ENCODE peak calls at places on chromosomes 16 and 17, in ten cellular contexts. C is naive thymus-derived CD8-positive, alpha-beta T cell; I is D341Med; B is pancreas; F is activated effector memory CD4-positive, alpha-beta T cell treated with Interleukin-2 at 50 U/mL for 16 hours; W is T-helper 1 cell; M is NCI-H1436; H is astrocyte of the hippocampus; G is H9; N is NAMALWA. J is an unnamed sample.

GRCh38 chr16:4945560-4946502 is 8.9 kb upstream of the PPL start:
- DNase-seq in C (no peak), I (no peak), B (no peak), F (no peak), W (no peak), M (no peak), H (no peak), G (no peak), N (no peak), J (no peak)

GRCh38 chr16:30069575-30070462 is 4.3 kb downstream of the ALDOA start:
- DNase-seq in C (no peak), I (no peak), B (peak), F (no peak), W (no peak), M (no peak), H (peak), G (no peak), N (no peak), J (no peak)

GRCh38 chr17:864315-864714 is 82.2 kb downstream of the MRM3 start:
- DNase-seq in C (no peak), I (no peak), B (no peak), F (no peak), W (no peak), M (no peak), H (no peak), G (no peak), N (no peak), J (no peak)

GRCh38 chr16:11233727-11234376 is 22.2 kb downstream of the SOCS1 start:
- DNase-seq in C (no peak), I (no peak), B (no peak), F (peak), W (no peak), M (no peak), H (no peak), G (peak), N (no peak), J (peak)

GRCh38 chr16:30692381-30693074 is 6.4 kb upstream of the SRCAP start:
- DNase-seq in C (no peak), I (no peak), B (no peak), F (no peak), W (no peak), M (no peak), H (no peak), G (peak), N (no peak), J (no peak)

GRCh38 chr16:79076039-79076767 is 524.3 kb downstream of the MAF start:
- DNase-seq in C (no peak), I (no peak), B (no peak), F (no peak), W (no peak), M (no peak), H (no peak), G (no peak), N (no peak), J (peak)

GRCh38 chr17:36861531-36861930 is 75.7 kb upstream of the LHX1 start:
- DNase-seq in C (no peak), I (no peak), B (no peak), F (no peak), W (no peak), M (no peak), H (no peak), G (no peak), N (no peak), J (no peak)

GRCh38 chr16:88118376-88118775 is 167.1 kb downstream of the BANP start:
- DNase-seq in C (no peak), I (no peak), B (peak), F (no peak), W (no peak), M (no peak), H (no peak), G (no peak), N (no peak), J (no peak)

GRCh38 chr16:80175011-80175410 is 365.8 kb upstream of the DYNLRB2 start:
- DNase-seq in C (no peak), I (no peak), B (no peak), F (no peak), W (no peak), M (no peak), H (no peak), G (no peak), N (no peak), J (no peak)

GRCh38 chr16:27972500-27972899 is 91.0 kb downstream of the GSG1L start:
- DNase-seq in C (peak), I (peak), B (no peak), F (peak), W (peak), M (peak), H (peak), G (peak), N (peak), J (peak)

GRCh38 chr17:58310511-58311428 is 17.8 kb downstream of the TSPOAP1 start:
- DNase-seq in C (no peak), I (peak), B (peak), F (no peak), W (no peak), M (no peak), H (no peak), G (no peak), N (no peak), J (no peak)

GRCh38 chr17:64145751-64146417 is 15.9 kb upstream of the ERN1 start:
- DNase-seq in C (peak), I (peak), B (peak), F (peak), W (peak), M (peak), H (peak), G (peak), N (peak), J (peak)

GRCh38 chr17:57286372-57287105 is 30.2 kb downstream of the MSI2 start:
- DNase-seq in C (no peak), I (no peak), B (no peak), F (no peak), W (no peak), M (peak), H (peak), G (no peak), N (no peak), J (no peak)

GRCh38 chr16:318628-319027 is 33.9 kb downstream of the AXIN1 start:
- DNase-seq in C (no peak), I (no peak), B (no peak), F (no peak), W (no peak), M (no peak), H (no peak), G (peak), N (peak), J (no peak)

GRCh38 chr17:28745052-28745776 is 1.4 kb downstream of the TRAF4 start:
- DNase-seq in C (no peak), I (peak), B (peak), F (no peak), W (no peak), M (peak), H (peak), G (peak), N (peak), J (peak)

GRCh38 chr16:25009822-25010221 is 5.3 kb downstream of the ARHGAP17 start:
- DNase-seq in C (no peak), I (no peak), B (no peak), F (no peak), W (no peak), M (no peak), H (peak), G (no peak), N (no peak), J (no peak)

GRCh38 chr17:33500141-33500540 is 207.0 kb upstream of the ASIC2 start:
- DNase-seq in C (no peak), I (no peak), B (no peak), F (no peak), W (no peak), M (no peak), H (no peak), G (no peak), N (no peak), J (no peak)

GRCh38 chr16:21626659-21627277 is 25.6 kb downstream of the IGSF6 start:
- DNase-seq in C (no peak), I (no peak), B (no peak), F (no peak), W (no peak), M (no peak), H (peak), G (no peak), N (no peak), J (no peak)

GRCh38 chr17:57284984-57285646 is 28.8 kb downstream of the MSI2 start:
- DNase-seq in C (peak), I (no peak), B (no peak), F (peak), W (no peak), M (no peak), H (peak), G (no peak), N (peak), J (peak)

GRCh38 chr16:66924527-66925321 is 611 bp downstream of the RRAD start:
- DNase-seq in C (peak), I (no peak), B (peak), F (peak), W (no peak), M (no peak), H (peak), G (peak), N (no peak), J (peak)

GRCh38 chr16:2785101-2785991 is 2.0 kb downstream of the PRSS33 start:
- DNase-seq in C (no peak), I (peak), B (peak), F (peak), W (no peak), M (no peak), H (peak), G (peak), N (no peak), J (peak)

GRCh38 chr16:49890876-49891275 is 35.0 kb upstream of the ZNF423 start:
- DNase-seq in C (no peak), I (no peak), B (peak), F (no peak), W (no peak), M (no peak), H (no peak), G (peak), N (peak), J (peak)

GRCh38 chr17:47654991-47655390 is 5.3 kb downstream of the KPNB1 start:
- DNase-seq in C (no peak), I (no peak), B (no peak), F (no peak), W (no peak), M (no peak), H (peak), G (no peak), N (no peak), J (no peak)

GRCh38 chr16:15682105-15682570 is 32.1 kb downstream of the NDE1 start:
- DNase-seq in C (peak), I (no peak), B (no peak), F (peak), W (no peak), M (no peak), H (peak), G (peak), N (peak), J (peak)

GRCh38 chr17:72142614-72143013 is 21.8 kb downstream of the SOX9 start:
- DNase-seq in C (no peak), I (no peak), B (no peak), F (no peak), W (no peak), M (no peak), H (no peak), G (peak), N (no peak), J (no peak)

GRCh38 chr17:82314721-82315605 is 2.4 kb downstream of the CD7 start:
- DNase-seq in C (no peak), I (no peak), B (no peak), F (no peak), W (no peak), M (no peak), H (no peak), G (no peak), N (no peak), J (no peak)

GRCh38 chr17:74356640-74357465 is 4.8 kb downstream of the BTBD17 start:
- DNase-seq in C (no peak), I (no peak), B (peak), F (peak), W (no peak), M (no peak), H (no peak), G (peak), N (no peak), J (peak)

GRCh38 chr17:50613596-50613995 is 21.1 kb upstream of the ABCC3 start:
- DNase-seq in C (no peak), I (peak), B (no peak), F (no peak), W (no peak), M (no peak), H (no peak), G (no peak), N (no peak), J (no peak)

GRCh38 chr16:53689636-53690035 is 14.0 kb downstream of the RPGRIP1L start:
- DNase-seq in C (no peak), I (no peak), B (no peak), F (no peak), W (no peak), M (no peak), H (no peak), G (no peak), N (no peak), J (no peak)

GRCh38 chr16:17194190-17194780 is 276.5 kb downstream of the XYLT1 start:
- DNase-seq in C (peak), I (peak), B (peak), F (peak), W (peak), M (no peak), H (peak), G (peak), N (peak), J (peak)

GRCh38 chr17:56972111-56972730 is 5.7 kb upstream of the SCPEP1 start:
- DNase-seq in C (no peak), I (no peak), B (no peak), F (no peak), W (no peak), M (no peak), H (no peak), G (no peak), N (no peak), J (no peak)

GRCh38 chr17:79612468-79613194 is 1.8 kb upstream of the RBFOX3 start:
- DNase-seq in C (no peak), I (peak), B (peak), F (no peak), W (no peak), M (peak), H (peak), G (peak), N (peak), J (peak)

GRCh38 chr17:64005734-64006167 is 7.6 kb downstream of the PRR29 start:
- DNase-seq in C (no peak), I (peak), B (no peak), F (no peak), W (no peak), M (no peak), H (no peak), G (peak), N (no peak), J (no peak)

GRCh38 chr16:85963746-85964370 is 64.9 kb downstream of the IRF8 start:
- DNase-seq in C (no peak), I (no peak), B (no peak), F (no peak), W (no peak), M (no peak), H (no peak), G (no peak), N (no peak), J (no peak)

GRCh38 chr16:89261691-89262563 is 44.4 kb downstream of the ZNF778 start:
- DNase-seq in C (no peak), I (no peak), B (no peak), F (no peak), W (no peak), M (no peak), H (no peak), G (no peak), N (no peak), J (no peak)

GRCh38 chr17:66776999-66777688 is 57.8 kb upstream of the CACNG5 start:
- DNase-seq in C (no peak), I (no peak), B (no peak), F (no peak), W (no peak), M (no peak), H (peak), G (peak), N (no peak), J (no peak)

GRCh38 chr17:58121925-58122324 is 26.3 kb upstream of the OR4D1 start:
- DNase-seq in C (peak), I (peak), B (no peak), F (peak), W (peak), M (peak), H (peak), G (peak), N (peak), J (no peak)

GRCh38 chr17:31269597-31269996 is 27.4 kb downstream of the OMG start:
- DNase-seq in C (no peak), I (peak), B (no peak), F (no peak), W (no peak), M (no peak), H (peak), G (peak), N (no peak), J (no peak)

GRCh38 chr17:77146882-77147281 is 6.1 kb downstream of the SEC14L1 start:
- DNase-seq in C (no peak), I (no peak), B (peak), F (no peak), W (no peak), M (no peak), H (no peak), G (peak), N (no peak), J (no peak)

GRCh38 chr17:2101448-2102257 is 46.8 kb downstream of the HIC1 start:
- DNase-seq in C (peak), I (no peak), B (peak), F (peak), W (peak), M (no peak), H (peak), G (no peak), N (no peak), J (peak)